ENCODE peak calls at places on chromosomes 3 and 15, in four cellular contexts. X is K562, B is GM12878, L is HepG2. D is an unnamed sample.
A peak's percentile ranks its signal among the peaks of the same experiment; 100 is the strongest.

GRCh38 chr15:101276501-101277037 is 716 bp downstream of the SELENOS start:
- DNase-seq in X (peak; percentile 49), B (no peak), L (no peak), D (no peak)

GRCh38 chr3:114380233-114380645 is 86.4 kb downstream of the TIGIT start:
- DNase-seq in X (no peak), B (no peak), L (no peak), D (no peak)

GRCh38 chr3:14352002-14352627 is 50.3 kb upstream of the SLC6A6 start:
- DNase-seq in X (peak; percentile 96), B (peak; percentile 30), L (peak; percentile 19), D (peak; percentile 73)

GRCh38 chr3:50536471-50537180 is 30.9 kb downstream of the C3orf18 start:
- DNase-seq in X (no peak), B (no peak), L (no peak), D (no peak)

GRCh38 chr3:123757281-123757940 is 126.7 kb downstream of the MYLK start:
- DNase-seq in X (no peak), B (peak; percentile 13), L (no peak), D (no peak)

GRCh38 chr15:25095179-25095578 is 140.4 kb downstream of the SNRPN start:
- DNase-seq in X (no peak), B (no peak), L (no peak), D (no peak)

GRCh38 chr15:51828621-51829359 is 663 bp upstream of the TMOD3 start:
- DNase-seq in X (peak; percentile 83), B (no peak), L (no peak), D (no peak)

GRCh38 chr15:91853501-91853967 is at the start of gene SLCO3A1:
- DNase-seq in X (peak; percentile 12), B (no peak), L (no peak), D (peak; percentile 69)

GRCh38 chr3:177966493-177966892 is 569.7 kb upstream of the KCNMB2 start:
- DNase-seq in X (no peak), B (no peak), L (peak; percentile 17), D (no peak)

GRCh38 chr3:157427906-157428305 is 8.7 kb upstream of the PTX3 start:
- DNase-seq in X (no peak), B (no peak), L (no peak), D (no peak)

GRCh38 chr15:69088300-69088965 is 72.0 kb upstream of the GLCE start:
- DNase-seq in X (no peak), B (no peak), L (no peak), D (no peak)

GRCh38 chr3:149555941-149556340 is 81.4 kb downstream of the TM4SF4 start:
- DNase-seq in X (no peak), B (no peak), L (no peak), D (no peak)

GRCh38 chr3:86973440-86973839 is 17.5 kb downstream of the VGLL3 start:
- DNase-seq in X (no peak), B (no peak), L (no peak), D (no peak)

GRCh38 chr3:31952205-31952604 is 28.9 kb downstream of the OSBPL10 start:
- DNase-seq in X (no peak), B (no peak), L (no peak), D (no peak)

GRCh38 chr15:89539027-89539426 is 36.2 kb upstream of the TICRR start:
- DNase-seq in X (no peak), B (no peak), L (no peak), D (no peak)
- TF ChIP-seq TCF7 in X (no peak), B (no peak), L (no peak), D (no peak)

GRCh38 chr15:84103345-84103744 is 132.2 kb upstream of the GOLGA6L4 start:
- DNase-seq in X (no peak), B (no peak), L (no peak), D (no peak)

GRCh38 chr15:84098604-84099003 is 137.0 kb upstream of the GOLGA6L4 start:
- DNase-seq in X (no peak), B (no peak), L (no peak), D (no peak)

GRCh38 chr15:84104853-84105252 is 130.7 kb upstream of the GOLGA6L4 start:
- DNase-seq in X (no peak), B (no peak), L (no peak), D (no peak)

DNA sequence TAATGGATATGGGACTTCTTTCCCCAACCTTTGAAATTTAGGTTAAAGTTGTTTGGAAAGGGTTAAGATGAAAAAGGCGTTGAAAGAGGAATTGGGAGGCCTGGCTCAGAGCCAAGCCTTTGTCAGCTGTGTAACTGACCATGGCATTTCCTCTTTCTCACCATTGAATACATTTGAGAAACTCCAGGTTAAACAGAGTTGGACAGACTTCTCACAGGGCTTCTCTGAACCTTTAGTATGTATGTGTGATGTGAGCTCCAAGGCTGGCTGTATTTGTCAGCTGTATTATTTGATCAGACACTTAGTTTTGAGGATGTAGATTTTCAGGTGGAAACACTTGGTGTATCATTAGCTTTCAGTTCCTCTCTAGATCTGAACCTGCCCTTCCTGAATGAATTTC is 136.4 kb upstream of the GOLGA6L4 start:
- DNase-seq in X (peak; percentile 36), B (peak; percentile 55), L (no peak), D (no peak)
- TF ChIP-seq TCF7 in X (no peak), B (no peak), L (no peak), D (no peak)

GRCh38 chr15:60795471-60795870 is 316.5 kb upstream of the ICE2 start:
- DNase-seq in X (no peak), B (no peak), L (no peak), D (no peak)
- TF ChIP-seq TCF7 in X (no peak), B (no peak), L (no peak), D (no peak)

DNA sequence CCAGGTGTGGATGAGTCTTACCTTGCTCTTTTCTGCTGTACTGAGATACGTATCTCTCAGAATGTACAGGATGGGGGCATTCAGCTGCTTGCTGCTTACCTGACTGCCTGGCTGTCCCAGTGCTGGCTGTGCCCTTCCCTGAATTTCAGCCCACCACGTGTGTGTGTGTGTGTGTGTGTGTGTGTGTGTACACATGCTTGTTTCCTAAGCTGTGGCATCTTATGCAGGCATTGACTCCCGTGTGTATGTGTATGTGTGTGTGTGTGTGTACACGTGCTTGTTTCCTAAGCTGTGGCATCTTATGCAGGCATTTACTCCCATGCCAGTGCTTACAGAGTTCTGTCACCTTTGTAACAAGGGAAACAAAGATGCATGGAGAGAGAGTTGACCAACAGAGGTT is 60.4 kb upstream of the PLXNA1 start:
- DNase-seq in X (no peak), B (no peak), L (no peak), D (no peak)
- TF ChIP-seq TCF7 in X (no peak), B (no peak), L (no peak), D (no peak)

DNA sequence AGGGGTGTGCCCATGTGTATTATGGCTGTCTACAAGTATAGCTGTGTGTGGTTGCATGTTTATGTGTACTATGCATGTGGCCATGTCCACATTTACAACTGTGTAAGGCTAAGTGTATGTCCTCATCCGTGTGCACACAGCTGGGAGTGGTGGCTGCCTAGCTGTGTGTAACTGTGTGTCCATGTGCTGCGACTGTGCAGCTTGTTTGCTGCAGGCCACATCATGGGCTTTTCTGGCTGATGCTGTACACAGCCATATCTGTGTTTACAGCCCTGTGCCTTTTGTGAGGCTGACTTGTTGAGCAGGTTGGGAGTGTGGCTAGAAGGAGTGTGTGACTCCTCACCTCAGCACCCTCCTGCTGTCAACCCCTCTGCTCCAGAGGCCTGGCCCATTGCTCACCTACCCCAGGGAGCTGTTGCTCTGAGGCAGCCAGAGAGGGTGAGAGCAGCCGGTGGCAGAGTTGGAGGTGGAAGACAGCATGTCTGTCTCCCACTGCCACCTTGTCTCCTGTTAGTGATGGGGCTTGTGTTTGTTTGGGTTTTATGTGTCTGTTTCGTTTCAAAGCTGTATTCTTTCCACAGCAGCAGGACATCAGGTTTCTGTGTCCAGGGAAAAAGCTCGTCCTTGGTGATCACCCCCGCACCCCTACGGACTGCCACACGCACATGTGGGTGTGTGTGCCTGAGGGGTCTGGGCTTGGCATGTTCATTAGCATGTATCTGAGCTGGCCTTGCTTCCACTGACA is 1.4 kb upstream of the GRM2 start:
- DNase-seq in X (no peak), B (no peak), L (no peak), D (no peak)
- TF ChIP-seq TCF7 in X (no peak), B (no peak), L (no peak), D (no peak)

D was measured in WTC11.